ENCODE peak calls at places on chromosome 10, in ten cellular contexts. One of them, this sample, is unnamed.

GRCh38 chr10:133366751-133367150 is 6.4 kb downstream of the ECHS1 start:
- DNase-seq in WERI-Rb-1: no peak
- DNase-seq in HFF-Myc: no peak
- DNase-seq in choroid plexus epithelial cell: no peak
- DNase-seq in mucosa of descending colon: no peak
- DNase-seq in spleen: no peak
- DNase-seq in fibroblast of pulmonary artery: no peak
- DNase-seq in transverse colon: no peak
- DNase-seq in upper lobe of left lung: no peak
- DNase-seq in left ventricle myocardium inferior: no peak
- DNase-seq in this sample: no peak

GRCh38 chr10:91357497-91357896 is 52.6 kb upstream of the HECTD2 start:
- DNase-seq in WERI-Rb-1: no peak
- DNase-seq in HFF-Myc: no peak
- DNase-seq in choroid plexus epithelial cell: no peak
- DNase-seq in mucosa of descending colon: no peak
- DNase-seq in spleen: no peak
- DNase-seq in fibroblast of pulmonary artery: no peak
- DNase-seq in transverse colon: no peak
- DNase-seq in upper lobe of left lung: no peak
- DNase-seq in left ventricle myocardium inferior: no peak
- DNase-seq in this sample: no peak

GRCh38 chr10:2137549-2138174 is 400.3 kb upstream of the ADARB2 start:
- DNase-seq in WERI-Rb-1: peak
- DNase-seq in HFF-Myc: no peak
- DNase-seq in choroid plexus epithelial cell: no peak
- DNase-seq in mucosa of descending colon: no peak
- DNase-seq in spleen: no peak
- DNase-seq in fibroblast of pulmonary artery: no peak
- DNase-seq in transverse colon: no peak
- DNase-seq in upper lobe of left lung: peak
- DNase-seq in left ventricle myocardium inferior: no peak
- DNase-seq in this sample: peak

GRCh38 chr10:28818645-28819036 is 141.3 kb downstream of the BAMBI start:
- DNase-seq in WERI-Rb-1: no peak
- DNase-seq in HFF-Myc: no peak
- DNase-seq in choroid plexus epithelial cell: no peak
- DNase-seq in mucosa of descending colon: no peak
- DNase-seq in spleen: no peak
- DNase-seq in fibroblast of pulmonary artery: no peak
- DNase-seq in transverse colon: no peak
- DNase-seq in upper lobe of left lung: no peak
- DNase-seq in left ventricle myocardium inferior: no peak
- DNase-seq in this sample: no peak

GRCh38 chr10:74882831-74883230 is 56.4 kb downstream of the KAT6B start:
- DNase-seq in WERI-Rb-1: no peak
- DNase-seq in HFF-Myc: no peak
- DNase-seq in choroid plexus epithelial cell: peak
- DNase-seq in mucosa of descending colon: no peak
- DNase-seq in spleen: no peak
- DNase-seq in fibroblast of pulmonary artery: peak
- DNase-seq in transverse colon: no peak
- DNase-seq in upper lobe of left lung: no peak
- DNase-seq in left ventricle myocardium inferior: no peak
- DNase-seq in this sample: no peak

GRCh38 chr10:118241229-118242137 is 100.6 kb downstream of the FAM204A start:
- DNase-seq in WERI-Rb-1: peak
- DNase-seq in HFF-Myc: peak
- DNase-seq in choroid plexus epithelial cell: peak
- DNase-seq in mucosa of descending colon: peak
- DNase-seq in spleen: peak
- DNase-seq in fibroblast of pulmonary artery: peak
- DNase-seq in transverse colon: peak
- DNase-seq in upper lobe of left lung: no peak
- DNase-seq in left ventricle myocardium inferior: peak
- DNase-seq in this sample: peak

GRCh38 chr10:60473557-60473956 is 83.9 kb upstream of the ANK3 start:
- DNase-seq in WERI-Rb-1: no peak
- DNase-seq in HFF-Myc: no peak
- DNase-seq in choroid plexus epithelial cell: peak
- DNase-seq in mucosa of descending colon: no peak
- DNase-seq in spleen: no peak
- DNase-seq in fibroblast of pulmonary artery: no peak
- DNase-seq in transverse colon: no peak
- DNase-seq in upper lobe of left lung: no peak
- DNase-seq in left ventricle myocardium inferior: no peak
- DNase-seq in this sample: no peak

GRCh38 chr10:16856567-16856966 is 39.3 kb upstream of the RSU1 start:
- DNase-seq in WERI-Rb-1: peak
- DNase-seq in HFF-Myc: no peak
- DNase-seq in choroid plexus epithelial cell: peak
- DNase-seq in mucosa of descending colon: no peak
- DNase-seq in spleen: no peak
- DNase-seq in fibroblast of pulmonary artery: peak
- DNase-seq in transverse colon: no peak
- DNase-seq in upper lobe of left lung: no peak
- DNase-seq in left ventricle myocardium inferior: no peak
- DNase-seq in this sample: no peak

GRCh38 chr10:95295031-95295755 is 4.4 kb upstream of the PDLIM1 start:
- DNase-seq in WERI-Rb-1: peak
- DNase-seq in HFF-Myc: no peak
- DNase-seq in choroid plexus epithelial cell: peak
- DNase-seq in mucosa of descending colon: peak
- DNase-seq in spleen: peak
- DNase-seq in fibroblast of pulmonary artery: peak
- DNase-seq in transverse colon: peak
- DNase-seq in upper lobe of left lung: peak
- DNase-seq in left ventricle myocardium inferior: peak
- DNase-seq in this sample: peak

GRCh38 chr10:26486985-26487850 is 49.1 kb downstream of the APBB1IP start:
- DNase-seq in WERI-Rb-1: no peak
- DNase-seq in HFF-Myc: peak
- DNase-seq in choroid plexus epithelial cell: peak
- DNase-seq in mucosa of descending colon: peak
- DNase-seq in spleen: no peak
- DNase-seq in fibroblast of pulmonary artery: peak
- DNase-seq in transverse colon: peak
- DNase-seq in upper lobe of left lung: no peak
- DNase-seq in left ventricle myocardium inferior: no peak
- DNase-seq in this sample: peak

GRCh38 chr10:133394801-133395221 is 854 bp downstream of the MTG1 start:
- DNase-seq in WERI-Rb-1: peak
- DNase-seq in HFF-Myc: no peak
- DNase-seq in choroid plexus epithelial cell: no peak
- DNase-seq in mucosa of descending colon: no peak
- DNase-seq in spleen: no peak
- DNase-seq in fibroblast of pulmonary artery: no peak
- DNase-seq in transverse colon: no peak
- DNase-seq in upper lobe of left lung: no peak
- DNase-seq in left ventricle myocardium inferior: no peak
- DNase-seq in this sample: no peak

GRCh38 chr10:126420571-126421275 is 32.4 kb upstream of the ADAM12 start:
- DNase-seq in WERI-Rb-1: no peak
- DNase-seq in HFF-Myc: no peak
- DNase-seq in choroid plexus epithelial cell: peak
- DNase-seq in mucosa of descending colon: no peak
- DNase-seq in spleen: no peak
- DNase-seq in fibroblast of pulmonary artery: peak
- DNase-seq in transverse colon: no peak
- DNase-seq in upper lobe of left lung: no peak
- DNase-seq in left ventricle myocardium inferior: no peak
- DNase-seq in this sample: no peak

GRCh38 chr10:23095966-23096813 is 811 bp downstream of the MSRB2 start:
- DNase-seq in WERI-Rb-1: no peak
- DNase-seq in HFF-Myc: no peak
- DNase-seq in choroid plexus epithelial cell: peak
- DNase-seq in mucosa of descending colon: peak
- DNase-seq in spleen: peak
- DNase-seq in fibroblast of pulmonary artery: peak
- DNase-seq in transverse colon: peak
- DNase-seq in upper lobe of left lung: peak
- DNase-seq in left ventricle myocardium inferior: peak
- DNase-seq in this sample: no peak

GRCh38 chr10:127374901-127375300 is 174.2 kb upstream of the NPS start:
- DNase-seq in WERI-Rb-1: peak
- DNase-seq in HFF-Myc: peak
- DNase-seq in choroid plexus epithelial cell: no peak
- DNase-seq in mucosa of descending colon: no peak
- DNase-seq in spleen: no peak
- DNase-seq in fibroblast of pulmonary artery: no peak
- DNase-seq in transverse colon: no peak
- DNase-seq in upper lobe of left lung: no peak
- DNase-seq in left ventricle myocardium inferior: no peak
- DNase-seq in this sample: no peak

GRCh38 chr10:3068201-3068967 is 1.0 kb downstream of the PFKP start:
- DNase-seq in WERI-Rb-1: peak
- DNase-seq in HFF-Myc: no peak
- DNase-seq in choroid plexus epithelial cell: peak
- DNase-seq in mucosa of descending colon: peak
- DNase-seq in spleen: peak
- DNase-seq in fibroblast of pulmonary artery: peak
- DNase-seq in transverse colon: peak
- DNase-seq in upper lobe of left lung: peak
- DNase-seq in left ventricle myocardium inferior: peak
- DNase-seq in this sample: peak

GRCh38 chr10:126278846-126279245 is 109.4 kb downstream of the ADAM12 start:
- DNase-seq in WERI-Rb-1: no peak
- DNase-seq in HFF-Myc: no peak
- DNase-seq in choroid plexus epithelial cell: no peak
- DNase-seq in mucosa of descending colon: no peak
- DNase-seq in spleen: no peak
- DNase-seq in fibroblast of pulmonary artery: no peak
- DNase-seq in transverse colon: no peak
- DNase-seq in upper lobe of left lung: no peak
- DNase-seq in left ventricle myocardium inferior: no peak
- DNase-seq in this sample: no peak

GRCh38 chr10:115129752-115130151 is 36.6 kb downstream of the ATRNL1 start:
- DNase-seq in WERI-Rb-1: no peak
- DNase-seq in HFF-Myc: peak
- DNase-seq in choroid plexus epithelial cell: peak
- DNase-seq in mucosa of descending colon: no peak
- DNase-seq in spleen: no peak
- DNase-seq in fibroblast of pulmonary artery: peak
- DNase-seq in transverse colon: no peak
- DNase-seq in upper lobe of left lung: no peak
- DNase-seq in left ventricle myocardium inferior: no peak
- DNase-seq in this sample: no peak
- TF ChIP-seq CTCF in WERI-Rb-1: no peak
- TF ChIP-seq CTCF in HFF-Myc: no peak
- TF ChIP-seq CTCF in choroid plexus epithelial cell: peak
- TF ChIP-seq CTCF in mucosa of descending colon: no peak
- TF ChIP-seq CTCF in spleen: no peak
- TF ChIP-seq CTCF in fibroblast of pulmonary artery: peak
- TF ChIP-seq CTCF in transverse colon: peak
- TF ChIP-seq CTCF in upper lobe of left lung: peak
- TF ChIP-seq CTCF in left ventricle myocardium inferior: peak
- TF ChIP-seq CTCF in this sample: no peak

GRCh38 chr10:116486774-116487448 is 58.8 kb upstream of the PNLIP start:
- DNase-seq in WERI-Rb-1: no peak
- DNase-seq in HFF-Myc: no peak
- DNase-seq in choroid plexus epithelial cell: no peak
- DNase-seq in mucosa of descending colon: no peak
- DNase-seq in spleen: no peak
- DNase-seq in fibroblast of pulmonary artery: no peak
- DNase-seq in transverse colon: no peak
- DNase-seq in upper lobe of left lung: no peak
- DNase-seq in left ventricle myocardium inferior: no peak
- DNase-seq in this sample: no peak

GRCh38 chr10:116490028-116490662 is 55.6 kb upstream of the PNLIP start:
- DNase-seq in WERI-Rb-1: no peak
- DNase-seq in HFF-Myc: peak
- DNase-seq in choroid plexus epithelial cell: peak
- DNase-seq in mucosa of descending colon: no peak
- DNase-seq in spleen: no peak
- DNase-seq in fibroblast of pulmonary artery: peak
- DNase-seq in transverse colon: no peak
- DNase-seq in upper lobe of left lung: no peak
- DNase-seq in left ventricle myocardium inferior: no peak
- DNase-seq in this sample: no peak
- TF ChIP-seq CTCF in WERI-Rb-1: peak
- TF ChIP-seq CTCF in HFF-Myc: peak
- TF ChIP-seq CTCF in choroid plexus epithelial cell: peak
- TF ChIP-seq CTCF in mucosa of descending colon: peak
- TF ChIP-seq CTCF in spleen: peak
- TF ChIP-seq CTCF in fibroblast of pulmonary artery: peak
- TF ChIP-seq CTCF in transverse colon: peak
- TF ChIP-seq CTCF in upper lobe of left lung: peak
- TF ChIP-seq CTCF in left ventricle myocardium inferior: peak
- TF ChIP-seq CTCF in this sample: peak

GRCh38 chr10:43806851-43807640 is 158.4 kb upstream of the ZNF32 start:
- DNase-seq in WERI-Rb-1: no peak
- DNase-seq in HFF-Myc: no peak
- DNase-seq in choroid plexus epithelial cell: peak
- DNase-seq in mucosa of descending colon: no peak
- DNase-seq in spleen: no peak
- DNase-seq in fibroblast of pulmonary artery: peak
- DNase-seq in transverse colon: no peak
- DNase-seq in upper lobe of left lung: no peak
- DNase-seq in left ventricle myocardium inferior: no peak
- DNase-seq in this sample: no peak

GRCh38 chr10:43814611-43815010 is 165.9 kb upstream of the ZNF32 start:
- DNase-seq in WERI-Rb-1: no peak
- DNase-seq in HFF-Myc: no peak
- DNase-seq in choroid plexus epithelial cell: no peak
- DNase-seq in mucosa of descending colon: no peak
- DNase-seq in spleen: no peak
- DNase-seq in fibroblast of pulmonary artery: no peak
- DNase-seq in transverse colon: no peak
- DNase-seq in upper lobe of left lung: no peak
- DNase-seq in left ventricle myocardium inferior: no peak
- DNase-seq in this sample: no peak

GRCh38 chr10:43803816-43804215 is 155.1 kb upstream of the ZNF32 start:
- DNase-seq in WERI-Rb-1: no peak
- DNase-seq in HFF-Myc: no peak
- DNase-seq in choroid plexus epithelial cell: no peak
- DNase-seq in mucosa of descending colon: no peak
- DNase-seq in spleen: no peak
- DNase-seq in fibroblast of pulmonary artery: no peak
- DNase-seq in transverse colon: no peak
- DNase-seq in upper lobe of left lung: no peak
- DNase-seq in left ventricle myocardium inferior: no peak
- DNase-seq in this sample: no peak

GRCh38 chr10:43808136-43808535 is 159.5 kb upstream of the ZNF32 start:
- DNase-seq in WERI-Rb-1: no peak
- DNase-seq in HFF-Myc: no peak
- DNase-seq in choroid plexus epithelial cell: no peak
- DNase-seq in mucosa of descending colon: no peak
- DNase-seq in spleen: no peak
- DNase-seq in fibroblast of pulmonary artery: no peak
- DNase-seq in transverse colon: no peak
- DNase-seq in upper lobe of left lung: no peak
- DNase-seq in left ventricle myocardium inferior: no peak
- DNase-seq in this sample: no peak

GRCh38 chr10:43809211-43809930 is 160.7 kb upstream of the ZNF32 start:
- DNase-seq in WERI-Rb-1: no peak
- DNase-seq in HFF-Myc: peak
- DNase-seq in choroid plexus epithelial cell: peak
- DNase-seq in mucosa of descending colon: no peak
- DNase-seq in spleen: no peak
- DNase-seq in fibroblast of pulmonary artery: peak
- DNase-seq in transverse colon: no peak
- DNase-seq in upper lobe of left lung: no peak
- DNase-seq in left ventricle myocardium inferior: no peak
- DNase-seq in this sample: no peak
- TF ChIP-seq CTCF in WERI-Rb-1: no peak
- TF ChIP-seq CTCF in HFF-Myc: no peak
- TF ChIP-seq CTCF in choroid plexus epithelial cell: no peak
- TF ChIP-seq CTCF in mucosa of descending colon: no peak
- TF ChIP-seq CTCF in spleen: no peak
- TF ChIP-seq CTCF in fibroblast of pulmonary artery: no peak
- TF ChIP-seq CTCF in transverse colon: no peak
- TF ChIP-seq CTCF in upper lobe of left lung: no peak
- TF ChIP-seq CTCF in left ventricle myocardium inferior: no peak
- TF ChIP-seq CTCF in this sample: no peak

GRCh38 chr10:124544711-124545110 is 83.1 kb downstream of the LHPP start:
- DNase-seq in WERI-Rb-1: no peak
- DNase-seq in HFF-Myc: no peak
- DNase-seq in choroid plexus epithelial cell: no peak
- DNase-seq in mucosa of descending colon: no peak
- DNase-seq in spleen: no peak
- DNase-seq in fibroblast of pulmonary artery: no peak
- DNase-seq in transverse colon: no peak
- DNase-seq in upper lobe of left lung: peak
- DNase-seq in left ventricle myocardium inferior: no peak
- DNase-seq in this sample: no peak
- TF ChIP-seq CTCF in WERI-Rb-1: no peak
- TF ChIP-seq CTCF in HFF-Myc: no peak
- TF ChIP-seq CTCF in choroid plexus epithelial cell: no peak
- TF ChIP-seq CTCF in mucosa of descending colon: no peak
- TF ChIP-seq CTCF in spleen: no peak
- TF ChIP-seq CTCF in fibroblast of pulmonary artery: no peak
- TF ChIP-seq CTCF in transverse colon: no peak
- TF ChIP-seq CTCF in upper lobe of left lung: no peak
- TF ChIP-seq CTCF in left ventricle myocardium inferior: no peak
- TF ChIP-seq CTCF in this sample: no peak